ENCODE peak calls at places on chromosomes 13 and 19, in ten cellular contexts. B is AG04450; Q is tibial nerve; M is CD8-positive, alpha-beta memory T cell; H is ovary; R is CD4-positive, alpha-beta T cell; F is left ventricle myocardium inferior; J is H9; V is body of pancreas; P is caudate nucleus. G is an unnamed sample.

GRCh38 chr19:18274776-18275356 is 614 bp upstream of the IQCN start:
- DNase-seq in B (no peak), Q (peak), M (no peak), H (peak), R (no peak), F (peak), J (peak), V (peak), P (peak), G (no peak)

GRCh38 chr19:16585808-16586476 is 13.7 kb upstream of the SLC35E1 start:
- DNase-seq in B (no peak), Q (no peak), M (no peak), H (no peak), R (no peak), F (no peak), J (no peak), V (no peak), P (no peak), G (no peak)

GRCh38 chr19:49182848-49183375 is 25.3 kb downstream of the TRPM4 start:
- DNase-seq in B (no peak), Q (no peak), M (no peak), H (no peak), R (no peak), F (no peak), J (peak), V (no peak), P (no peak), G (no peak)

GRCh38 chr19:50793558-50794065 is 3.4 kb downstream of the ACP4 start:
- DNase-seq in B (no peak), Q (no peak), M (no peak), H (no peak), R (no peak), F (no peak), J (no peak), V (no peak), P (no peak), G (no peak)

GRCh38 chr19:51161266-51161665 is 19.2 kb downstream of the SIGLEC7 start:
- DNase-seq in B (no peak), Q (no peak), M (no peak), H (no peak), R (no peak), F (no peak), J (no peak), V (no peak), P (no peak), G (no peak)

GRCh38 chr13:113566227-113566561 is 18.4 kb upstream of the TFDP1 start:
- DNase-seq in B (no peak), Q (no peak), M (no peak), H (no peak), R (no peak), F (no peak), J (no peak), V (no peak), P (no peak), G (no peak)

GRCh38 chr13:21453352-21454089 is 5.6 kb downstream of the ZDHHC20 start:
- DNase-seq in B (no peak), Q (no peak), M (no peak), H (no peak), R (no peak), F (no peak), J (no peak), V (no peak), P (no peak), G (no peak)

GRCh38 chr19:48741222-48741999 is 1.0 kb upstream of the RASIP1 start:
- DNase-seq in B (no peak), Q (no peak), M (no peak), H (no peak), R (no peak), F (peak), J (peak), V (peak), P (no peak), G (no peak)

GRCh38 chr19:16327911-16328823 is 3.5 kb downstream of the KLF2 start:
- DNase-seq in B (peak), Q (peak), M (peak), H (peak), R (peak), F (peak), J (no peak), V (peak), P (no peak), G (no peak)

GRCh38 chr13:58313219-58313618 is 681.7 kb downstream of the PCDH17 start:
- DNase-seq in B (no peak), Q (no peak), M (no peak), H (no peak), R (no peak), F (no peak), J (no peak), V (no peak), P (no peak), G (no peak)

GRCh38 chr13:95317037-95317989 is 16.1 kb upstream of the ABCC4 start:
- DNase-seq in B (no peak), Q (no peak), M (no peak), H (no peak), R (no peak), F (peak), J (no peak), V (no peak), P (no peak), G (no peak)

GRCh38 chr13:46475586-46475991 is 77.4 kb upstream of the LRCH1 start:
- DNase-seq in B (no peak), Q (no peak), M (no peak), H (no peak), R (no peak), F (no peak), J (no peak), V (no peak), P (no peak), G (no peak)

GRCh38 chr13:113658836-113659235 is 838 bp upstream of the ATP4B start:
- DNase-seq in B (no peak), Q (peak), M (no peak), H (no peak), R (no peak), F (peak), J (no peak), V (peak), P (no peak), G (no peak)

GRCh38 chr13:52991344-52992020 is 37.1 kb upstream of the OLFM4 start:
- DNase-seq in B (no peak), Q (no peak), M (no peak), H (no peak), R (no peak), F (no peak), J (no peak), V (no peak), P (no peak), G (no peak)

GRCh38 chr13:42337808-42338600 is 66.1 kb downstream of the AKAP11 start:
- DNase-seq in B (no peak), Q (no peak), M (no peak), H (no peak), R (no peak), F (no peak), J (no peak), V (no peak), P (no peak), G (no peak)

GRCh38 chr13:80473695-80474094 is 132.8 kb upstream of the SPRY2 start:
- DNase-seq in B (no peak), Q (no peak), M (no peak), H (no peak), R (no peak), F (no peak), J (no peak), V (no peak), P (no peak), G (peak)

GRCh38 chr13:102773441-102774209 is at the start of gene TEX30:
- DNase-seq in B (peak), Q (peak), M (peak), H (peak), R (peak), F (peak), J (peak), V (peak), P (peak), G (peak)

GRCh38 chr19:48642862-48643261 is 3.1 kb downstream of the CA11 start:
- DNase-seq in B (no peak), Q (no peak), M (no peak), H (no peak), R (no peak), F (no peak), J (no peak), V (no peak), P (no peak), G (no peak)

GRCh38 chr13:27176772-27177171 is 5.2 kb upstream of the USP12 start:
- DNase-seq in B (no peak), Q (no peak), M (no peak), H (no peak), R (no peak), F (no peak), J (no peak), V (no peak), P (no peak), G (no peak)

GRCh38 chr13:98626298-98626940 is 49.5 kb upstream of the STK24 start:
- DNase-seq in B (no peak), Q (no peak), M (no peak), H (no peak), R (no peak), F (no peak), J (no peak), V (no peak), P (no peak), G (no peak)

GRCh38 chr19:48878219-48879024 is 6.2 kb downstream of the PPP1R15A start:
- DNase-seq in B (no peak), Q (no peak), M (peak), H (peak), R (no peak), F (no peak), J (no peak), V (no peak), P (no peak), G (no peak)

GRCh38 chr13:100506154-100506553 is 82.4 kb downstream of the GGACT start:
- DNase-seq in B (no peak), Q (no peak), M (no peak), H (no peak), R (no peak), F (no peak), J (no peak), V (no peak), P (no peak), G (no peak)

GRCh38 chr13:40452741-40453665 is 213.4 kb downstream of the FOXO1 start:
- DNase-seq in B (no peak), Q (no peak), M (no peak), H (no peak), R (no peak), F (no peak), J (no peak), V (peak), P (no peak), G (no peak)

GRCh38 chr13:31042084-31042483 is 109.6 kb downstream of the TEX26 start:
- DNase-seq in B (no peak), Q (no peak), M (no peak), H (no peak), R (no peak), F (no peak), J (no peak), V (no peak), P (no peak), G (no peak)

GRCh38 chr19:51093510-51094345 is 11.0 kb upstream of the KLK14 start:
- DNase-seq in B (no peak), Q (no peak), M (no peak), H (no peak), R (no peak), F (no peak), J (no peak), V (no peak), P (no peak), G (no peak)

GRCh38 chr19:13001502-13002388 is 6.5 kb downstream of the NFIX start:
- DNase-seq in B (no peak), Q (no peak), M (no peak), H (peak), R (no peak), F (peak), J (no peak), V (peak), P (peak), G (no peak)

DNA sequence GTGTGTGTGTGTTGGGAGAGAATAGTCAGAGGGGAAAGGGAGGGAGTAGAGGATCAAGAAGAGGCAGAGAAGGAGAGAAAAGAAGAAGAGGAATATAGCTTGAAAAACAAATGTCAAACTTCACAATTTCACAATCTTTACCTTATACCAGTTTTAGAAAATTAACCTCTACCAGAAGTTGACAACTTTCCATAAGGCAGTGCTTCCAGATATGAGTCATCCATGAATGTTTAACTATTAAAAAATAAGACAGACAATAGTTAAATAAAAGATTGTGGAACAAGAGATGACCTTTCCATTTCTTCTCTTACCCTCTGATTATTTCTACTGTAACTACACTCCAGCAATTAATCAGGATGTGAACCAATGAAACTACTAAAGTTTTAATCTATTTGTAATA is 229.4 kb downstream of the ITGBL1 start:
- DNase-seq in B (no peak), Q (no peak), M (no peak), H (no peak), R (no peak), F (no peak), J (no peak), V (no peak), P (no peak), G (no peak)
- H3K27ac ChIP-seq in B (no peak), Q (no peak), M (no peak), H (no peak), R (no peak), F (no peak), J (no peak), V (no peak), P (no peak), G (no peak)

DNA sequence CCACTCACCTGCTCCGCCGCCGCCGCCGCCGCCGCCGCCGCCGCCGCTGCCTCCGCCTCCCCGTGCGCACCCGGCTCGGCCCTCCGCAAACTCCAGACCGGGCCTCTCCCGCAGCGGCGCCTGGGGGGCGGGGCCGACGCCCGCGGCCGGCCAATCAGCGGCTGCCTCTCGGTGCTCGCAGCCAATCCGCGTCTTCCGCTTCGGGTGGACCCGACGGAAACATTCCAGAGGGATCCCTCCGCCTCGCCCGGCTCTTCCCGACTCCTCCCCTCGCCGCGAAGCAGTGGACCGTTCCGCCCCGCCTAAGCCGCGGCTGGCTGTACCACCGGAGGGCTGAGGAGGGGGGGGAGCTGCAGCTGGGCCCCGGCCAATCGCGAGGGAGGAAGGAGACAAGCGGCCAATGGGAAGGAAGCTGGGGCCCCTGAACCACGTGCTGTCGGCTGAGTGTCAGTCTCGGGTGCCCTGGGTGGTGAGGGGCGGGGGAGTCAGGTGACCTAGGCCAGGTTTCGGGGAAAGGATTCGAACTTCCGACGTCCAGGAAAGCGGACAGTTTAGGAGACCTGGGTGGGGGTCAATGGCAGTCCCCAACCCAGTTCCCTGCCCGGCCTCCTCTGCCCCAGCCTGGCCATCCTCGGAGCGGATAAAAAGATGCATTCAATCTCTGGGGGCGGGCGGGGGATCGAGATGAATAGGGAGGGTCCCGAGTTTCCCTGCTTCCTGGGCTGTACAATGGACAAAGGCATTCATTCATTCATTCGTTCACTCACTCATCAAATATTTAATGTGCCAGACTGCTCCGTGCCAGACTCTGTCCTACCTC is at the start of gene GIPC1:
- DNase-seq in B (peak), Q (peak), M (peak), H (peak), R (peak), F (peak), J (peak), V (peak), P (peak), G (peak)
- H3K27ac ChIP-seq in B (no peak), Q (peak), M (peak), H (peak), R (peak), F (peak), J (no peak), V (peak), P (peak), G (peak)

GRCh38 chr19:1905071-1905862 is at the start of the genes ADAT3 and SCAMP4:
- DNase-seq in B (peak), Q (peak), M (peak), H (peak), R (peak), F (peak), J (peak), V (peak), P (peak), G (peak)

GRCh38 chr19:1906985-1907562 is 1.9 kb downstream of the ADAT3 start:
- DNase-seq in B (no peak), Q (no peak), M (no peak), H (no peak), R (no peak), F (no peak), J (no peak), V (no peak), P (no peak), G (no peak)

GRCh38 chr19:1904385-1905070 is 671 bp upstream of the ADAT3 start:
- DNase-seq in B (no peak), Q (no peak), M (no peak), H (peak), R (no peak), F (no peak), J (peak), V (peak), P (peak), G (no peak)

GRCh38 chr19:1907563-1908363 is 2.6 kb downstream of the ADAT3 start:
- DNase-seq in B (no peak), Q (no peak), M (no peak), H (peak), R (no peak), F (no peak), J (no peak), V (peak), P (peak), G (no peak)

GRCh38 chr19:1905863-1906375 is 720 bp downstream of the ADAT3 start:
- DNase-seq in B (no peak), Q (no peak), M (no peak), H (no peak), R (no peak), F (no peak), J (no peak), V (no peak), P (no peak), G (no peak)
- H3K27ac ChIP-seq in B (peak), Q (peak), M (peak), H (peak), R (peak), F (peak), J (no peak), V (peak), P (peak), G (peak)

GRCh38 chr19:6801397-6802086 is 29.0 kb downstream of the VAV1 start:
- DNase-seq in B (no peak), Q (no peak), M (peak), H (peak), R (peak), F (peak), J (peak), V (peak), P (peak), G (no peak)
- H3K27ac ChIP-seq in B (no peak), Q (peak), M (peak), H (no peak), R (peak), F (peak), J (peak), V (no peak), P (peak), G (no peak)

GRCh38 chr19:55931936-55932386 is at the start of gene NLRP13:
- DNase-seq in B (no peak), Q (no peak), M (no peak), H (no peak), R (no peak), F (no peak), J (no peak), V (no peak), P (no peak), G (no peak)
- H3K27ac ChIP-seq in B (no peak), Q (no peak), M (no peak), H (no peak), R (no peak), F (no peak), J (no peak), V (no peak), P (no peak), G (no peak)

DNA sequence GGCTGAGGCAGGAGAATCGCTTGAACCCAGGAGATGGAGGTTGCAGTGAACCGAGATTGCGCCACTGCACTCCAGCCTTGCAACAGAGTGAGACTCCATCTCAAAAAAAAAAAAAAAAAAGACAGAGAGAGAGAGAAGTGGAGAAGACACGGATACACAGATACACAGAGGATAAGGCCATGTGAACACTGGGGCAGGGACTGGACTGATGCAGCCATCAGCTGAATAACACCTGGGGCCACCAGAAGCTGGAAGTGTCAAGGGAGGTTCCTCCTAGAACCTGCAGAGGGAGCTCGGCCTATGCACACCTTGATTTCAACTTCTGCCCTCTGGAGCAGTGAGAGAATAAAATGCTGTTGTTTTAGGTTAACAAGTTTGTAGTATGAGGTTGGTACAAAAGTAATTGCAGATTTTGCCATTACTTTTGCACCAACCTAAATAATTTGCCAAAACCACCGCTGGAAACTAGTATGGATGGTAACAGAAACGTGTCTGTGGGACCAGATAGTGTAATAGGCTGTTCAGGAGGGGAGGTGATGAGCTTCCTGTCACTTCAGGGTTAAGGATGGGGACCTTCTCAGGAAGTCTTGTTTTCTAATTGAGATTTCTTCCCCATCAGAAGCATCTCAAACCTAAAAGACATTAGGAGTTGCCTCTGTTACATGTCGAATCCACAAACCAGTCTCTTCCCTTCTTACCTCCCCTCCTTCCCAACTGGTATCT is 36.4 kb upstream of the IGSF23 start:
- DNase-seq in B (no peak), Q (no peak), M (no peak), H (no peak), R (no peak), F (no peak), J (peak), V (peak), P (no peak), G (no peak)
- H3K27ac ChIP-seq in B (no peak), Q (no peak), M (no peak), H (no peak), R (no peak), F (no peak), J (no peak), V (no peak), P (no peak), G (no peak)

DNA sequence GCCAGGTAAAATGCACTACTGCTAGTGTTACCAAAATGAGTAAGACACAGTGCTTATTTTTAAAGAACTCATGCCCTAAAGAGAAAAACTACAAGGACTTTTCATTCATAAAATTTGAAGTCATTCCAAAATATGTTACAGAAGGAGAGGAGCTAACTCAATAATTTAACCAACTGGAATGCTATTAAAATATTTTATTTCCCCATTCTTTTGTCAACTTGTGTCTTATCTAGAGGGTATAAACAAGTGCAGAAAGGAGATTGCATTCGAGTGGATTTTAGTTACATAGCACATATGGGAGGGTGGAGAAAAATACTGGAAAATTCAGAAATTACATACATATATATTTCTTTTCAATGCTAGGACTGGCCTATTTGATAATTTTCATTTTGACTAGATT is 131.0 kb upstream of the IRS2 start:
- DNase-seq in B (no peak), Q (no peak), M (no peak), H (no peak), R (no peak), F (no peak), J (no peak), V (no peak), P (no peak), G (no peak)
- H3K27ac ChIP-seq in B (no peak), Q (no peak), M (no peak), H (no peak), R (no peak), F (no peak), J (no peak), V (no peak), P (no peak), G (no peak)